ENCODE peak calls at places on chromosomes 5 and 9, in four cellular contexts. One of them, this sample, is unnamed. For H3K4me1, the result is how much of the 10 kb centered on the place peaks cover.

GRCh38 chr9:128899566-128900322 is 17.8 kb downstream of the LRRC8A start:
- DNase-seq in CD4-positive, alpha-beta memory T cell: peak
- DNase-seq in pancreas: no peak
- DNase-seq in uterus: no peak
- DNase-seq in this sample: no peak

GRCh38 chr9:16458696-16459420 is 411.6 kb downstream of the BNC2 start:
- DNase-seq in CD4-positive, alpha-beta memory T cell: no peak
- DNase-seq in pancreas: no peak
- DNase-seq in uterus: no peak
- DNase-seq in this sample: no peak

GRCh38 chr5:126594077-126594476 is 942 bp downstream of the ALDH7A1 start:
- DNase-seq in CD4-positive, alpha-beta memory T cell: no peak
- DNase-seq in pancreas: no peak
- DNase-seq in uterus: no peak
- DNase-seq in this sample: no peak

GRCh38 chr5:36457511-36458260 is 148.7 kb upstream of the SLC1A3 start:
- DNase-seq in CD4-positive, alpha-beta memory T cell: no peak
- DNase-seq in pancreas: no peak
- DNase-seq in uterus: no peak
- DNase-seq in this sample: no peak

GRCh38 chr9:133516961-133517350 is 7.8 kb downstream of the MYMK start:
- DNase-seq in CD4-positive, alpha-beta memory T cell: no peak
- DNase-seq in pancreas: no peak
- DNase-seq in uterus: no peak
- DNase-seq in this sample: no peak

GRCh38 chr9:128823362-128823902 is 5.1 kb downstream of the ENDOG start:
- DNase-seq in CD4-positive, alpha-beta memory T cell: no peak
- DNase-seq in pancreas: no peak
- DNase-seq in uterus: no peak
- DNase-seq in this sample: no peak

GRCh38 chr9:126506361-126507317 is 107.1 kb upstream of the LMX1B start:
- DNase-seq in CD4-positive, alpha-beta memory T cell: no peak
- DNase-seq in pancreas: no peak
- DNase-seq in uterus: no peak
- DNase-seq in this sample: peak

GRCh38 chr5:69261034-69261433 is 26.3 kb downstream of the CDK7 start:
- DNase-seq in CD4-positive, alpha-beta memory T cell: no peak
- DNase-seq in pancreas: no peak
- DNase-seq in uterus: no peak
- DNase-seq in this sample: no peak

GRCh38 chr5:154686490-154686889 is 68.7 kb upstream of the LARP1 start:
- DNase-seq in CD4-positive, alpha-beta memory T cell: no peak
- DNase-seq in pancreas: no peak
- DNase-seq in uterus: no peak
- DNase-seq in this sample: no peak

GRCh38 chr9:115111854-115112253 is 6.1 kb downstream of the TNC start:
- DNase-seq in CD4-positive, alpha-beta memory T cell: no peak
- DNase-seq in pancreas: no peak
- DNase-seq in uterus: no peak
- DNase-seq in this sample: no peak
- H3K4me1 ChIP-seq in CD4-positive, alpha-beta memory T cell: under half
- H3K4me1 ChIP-seq in pancreas: under half
- H3K4me1 ChIP-seq in uterus: under half
- H3K4me1 ChIP-seq in this sample: under half

DNA sequence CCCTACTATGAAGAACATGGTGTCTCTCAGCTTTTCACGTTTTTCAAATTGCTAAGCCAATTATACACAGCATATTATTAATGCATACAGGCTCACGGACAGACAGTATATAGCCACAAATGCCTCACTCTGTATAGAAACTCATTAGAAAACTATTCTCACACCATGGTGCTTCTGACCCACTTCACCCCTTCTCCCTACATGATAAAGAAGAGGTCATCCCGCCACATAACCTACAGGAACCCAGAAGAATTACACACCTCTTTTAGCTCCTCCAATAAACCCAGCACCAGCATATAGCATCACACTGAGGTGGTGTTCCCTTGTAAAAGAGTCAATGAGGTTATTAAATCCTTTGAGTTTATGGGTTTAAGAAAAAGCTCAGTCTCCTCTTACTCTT is 5.6 kb downstream of the TLE1 start:
- DNase-seq in CD4-positive, alpha-beta memory T cell: no peak
- DNase-seq in pancreas: no peak
- DNase-seq in uterus: no peak
- DNase-seq in this sample: no peak
- H3K4me1 ChIP-seq in CD4-positive, alpha-beta memory T cell: under half
- H3K4me1 ChIP-seq in pancreas: under half
- H3K4me1 ChIP-seq in uterus: under half
- H3K4me1 ChIP-seq in this sample: under half

GRCh38 chr9:96721731-96722429 is 56.0 kb downstream of the ZNF510 start:
- DNase-seq in CD4-positive, alpha-beta memory T cell: no peak
- DNase-seq in pancreas: no peak
- DNase-seq in uterus: no peak
- DNase-seq in this sample: no peak
- H3K4me1 ChIP-seq in CD4-positive, alpha-beta memory T cell: under half
- H3K4me1 ChIP-seq in pancreas: under half
- H3K4me1 ChIP-seq in uterus: under half
- H3K4me1 ChIP-seq in this sample: under half

DNA sequence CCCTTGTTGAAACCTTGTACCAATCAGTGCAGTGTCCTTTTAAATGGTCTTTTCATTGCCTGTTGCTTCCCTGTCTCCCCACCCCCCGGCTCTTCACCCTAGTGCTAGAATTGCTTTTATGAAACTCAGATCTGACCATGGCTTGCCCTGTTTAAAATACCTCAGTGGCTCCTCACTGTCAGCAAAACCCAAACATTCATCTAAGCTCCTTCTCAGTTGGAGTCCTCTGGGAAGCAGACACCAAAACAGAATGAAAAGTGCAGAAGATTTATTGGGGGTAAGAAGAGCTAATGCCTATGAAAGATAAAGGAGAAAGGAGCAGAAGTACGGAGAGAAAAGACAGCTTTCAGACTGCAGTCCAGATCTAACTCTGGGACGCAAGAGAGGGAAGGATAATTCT is 56.2 kb downstream of the IRF1 start:
- DNase-seq in CD4-positive, alpha-beta memory T cell: no peak
- DNase-seq in pancreas: no peak
- DNase-seq in uterus: no peak
- DNase-seq in this sample: no peak
- H3K4me1 ChIP-seq in CD4-positive, alpha-beta memory T cell: half or more
- H3K4me1 ChIP-seq in pancreas: under half
- H3K4me1 ChIP-seq in uterus: under half
- H3K4me1 ChIP-seq in this sample: under half

GRCh38 chr9:121866927-121867326 is 215.5 kb downstream of the DAB2IP start:
- DNase-seq in CD4-positive, alpha-beta memory T cell: no peak
- DNase-seq in pancreas: no peak
- DNase-seq in uterus: no peak
- DNase-seq in this sample: no peak

GRCh38 chr9:121863931-121864330 is 212.5 kb downstream of the DAB2IP start:
- DNase-seq in CD4-positive, alpha-beta memory T cell: no peak
- DNase-seq in pancreas: no peak
- DNase-seq in uterus: no peak
- DNase-seq in this sample: no peak

GRCh38 chr9:121868611-121869010 is 217.2 kb downstream of the DAB2IP start:
- DNase-seq in CD4-positive, alpha-beta memory T cell: no peak
- DNase-seq in pancreas: no peak
- DNase-seq in uterus: no peak
- DNase-seq in this sample: no peak

GRCh38 chr9:121862973-121863372 is 211.5 kb downstream of the DAB2IP start:
- DNase-seq in CD4-positive, alpha-beta memory T cell: no peak
- DNase-seq in pancreas: no peak
- DNase-seq in uterus: no peak
- DNase-seq in this sample: no peak

GRCh38 chr9:121865884-121866283 is 214.4 kb downstream of the DAB2IP start:
- DNase-seq in CD4-positive, alpha-beta memory T cell: no peak
- DNase-seq in pancreas: no peak
- DNase-seq in uterus: no peak
- DNase-seq in this sample: no peak
- H3K4me1 ChIP-seq in CD4-positive, alpha-beta memory T cell: under half
- H3K4me1 ChIP-seq in pancreas: under half
- H3K4me1 ChIP-seq in uterus: under half
- H3K4me1 ChIP-seq in this sample: under half